ENCODE peak calls at places on chromosome 12, in four cellular contexts. K is tibial artery, B is lower lobe of right lung, Y is body of pancreas. J is an unnamed sample. For H3K9me3, the result is how much of the 10 kb centered on the place peaks cover.

GRCh38 chr12:27143676-27144075 is 61.3 kb upstream of the C12orf71 start:
- DNase-seq in K (no peak), B (no peak), Y (no peak), J (no peak)

GRCh38 chr12:119258149-119258548 is 76.4 kb upstream of the CCDC60 start:
- DNase-seq in K (no peak), B (no peak), Y (no peak), J (no peak)

GRCh38 chr12:128891856-128892255 is 38.6 kb downstream of the GLT1D1 start:
- DNase-seq in K (no peak), B (no peak), Y (no peak), J (no peak)

GRCh38 chr12:14394317-14395058 is 29.0 kb downstream of the ATF7IP start:
- DNase-seq in K (no peak), B (no peak), Y (peak), J (peak)

GRCh38 chr12:60106207-60106606 is 510.4 kb downstream of the SLC16A7 start:
- DNase-seq in K (no peak), B (no peak), Y (no peak), J (no peak)

GRCh38 chr12:90938451-90938850 is 16.5 kb downstream of the CCER1 start:
- DNase-seq in K (no peak), B (no peak), Y (no peak), J (no peak)

GRCh38 chr12:108840605-108841328 is 16.6 kb downstream of the SSH1 start:
- DNase-seq in K (no peak), B (peak), Y (no peak), J (peak)

GRCh38 chr12:98188649-98189048 is 326.7 kb upstream of the TMPO start:
- DNase-seq in K (no peak), B (no peak), Y (no peak), J (no peak)

GRCh38 chr12:75759842-75760260 is 248.4 kb upstream of the KRR1 start:
- DNase-seq in K (no peak), B (no peak), Y (no peak), J (no peak)

GRCh38 chr12:42741771-42742510 is 152.4 kb upstream of the PRICKLE1 start:
- DNase-seq in K (no peak), B (no peak), Y (no peak), J (peak)

GRCh38 chr12:123041042-123041531 is 60.6 kb downstream of the ARL6IP4 start:
- DNase-seq in K (no peak), B (no peak), Y (no peak), J (no peak)

DNA sequence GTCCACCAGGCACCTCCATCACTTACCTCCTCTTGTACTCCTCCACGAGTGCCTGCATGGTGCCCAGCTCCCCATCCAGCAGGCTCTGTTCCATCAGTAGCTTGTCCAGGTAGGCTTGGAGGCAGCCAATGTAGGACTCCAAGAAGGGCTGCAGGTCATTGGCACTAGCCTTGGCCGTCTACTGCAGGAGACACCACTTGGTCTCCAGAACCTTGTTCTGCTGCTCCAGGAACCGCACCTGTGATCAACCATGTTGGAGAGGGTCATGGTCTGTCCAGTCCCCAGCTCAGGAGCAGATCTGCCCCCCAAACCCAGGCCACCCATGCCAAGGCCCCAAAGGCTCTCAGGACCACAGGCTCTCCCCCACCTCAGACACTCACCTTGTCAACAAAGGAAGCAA is 23.9 kb downstream of the KRT76 start:
- DNase-seq in K (no peak), B (no peak), Y (no peak), J (no peak)
- H3K9me3 ChIP-seq in K (under half), B (under half), Y (under half), J (under half)

GRCh38 chr12:54412348-54412747 is 6.7 kb downstream of the ITGA5 start:
- DNase-seq in K (peak), B (no peak), Y (no peak), J (no peak)
- H3K4me3 ChIP-seq in K (peak), B (peak), Y (no peak), J (no peak)

GRCh38 chr12:38156497-38157245 is 159.9 kb upstream of the ALG10B start:
- DNase-seq in K (peak), B (no peak), Y (no peak), J (no peak)
- H3K9me3 ChIP-seq in K (under half), B (under half), Y (under half), J (under half)

DNA sequence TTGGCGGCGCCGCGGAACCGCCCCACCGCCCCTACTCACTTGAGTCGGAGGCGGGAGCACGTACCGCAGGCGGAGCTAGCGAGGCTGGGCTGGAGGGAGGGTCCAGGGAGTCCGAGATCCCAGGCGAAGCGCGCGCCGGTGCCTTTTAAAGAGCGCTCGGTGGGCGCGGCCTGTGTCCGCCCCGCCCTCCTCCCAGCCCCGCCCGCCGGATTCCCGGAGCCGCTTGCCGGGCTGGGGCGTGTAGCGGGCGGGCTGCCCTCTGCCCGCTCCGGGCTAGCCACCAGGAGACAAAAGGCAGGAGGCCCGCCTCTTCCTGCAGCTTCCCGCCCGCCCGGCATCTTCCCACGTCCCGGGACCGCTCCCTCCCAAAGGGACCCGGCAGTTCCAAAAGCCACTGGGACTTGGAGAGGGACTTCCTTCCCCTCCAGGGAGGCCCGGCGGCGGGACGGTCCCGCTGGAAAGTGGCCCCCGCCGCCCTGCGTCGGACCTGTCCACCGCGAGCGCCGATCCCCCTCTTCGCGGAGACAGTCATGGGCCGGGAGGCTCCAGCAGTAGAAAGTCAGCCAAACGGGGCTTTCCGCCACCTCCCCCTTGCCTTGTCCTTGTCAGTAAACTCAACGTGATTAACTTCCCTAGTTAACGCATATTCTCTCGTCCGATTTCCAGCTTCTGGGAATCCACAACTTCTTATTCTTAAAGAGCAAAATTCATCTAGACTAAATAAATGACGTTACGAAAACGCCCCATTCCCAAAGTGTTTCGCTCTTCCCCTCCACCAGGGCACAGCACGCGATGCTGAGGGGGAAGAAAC is at the start of gene CSRP2:
- DNase-seq in K (peak), B (peak), Y (peak), J (peak)
- H3K4me3 ChIP-seq in K (peak), B (peak), Y (peak), J (peak)

DNA sequence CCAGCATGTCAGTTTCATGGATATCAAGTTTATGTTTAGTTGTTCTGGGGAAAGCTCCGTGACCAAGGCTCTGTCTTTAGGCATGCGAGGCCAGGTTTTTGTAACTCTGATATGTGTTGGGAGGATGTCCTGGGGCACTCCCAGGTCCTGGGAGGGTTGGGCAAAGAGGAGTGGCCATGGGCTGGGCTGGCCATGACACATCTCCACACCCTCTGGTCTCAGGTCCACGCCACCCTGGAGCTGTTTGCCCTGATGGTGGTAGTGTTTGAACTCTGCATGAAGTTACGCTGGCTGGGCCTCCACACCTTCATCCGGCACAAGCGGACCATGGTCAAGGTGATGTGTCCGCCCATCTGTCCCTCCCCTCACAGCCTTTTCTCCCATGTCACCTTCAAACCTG is 46.4 kb downstream of the TPCN1 start:
- DNase-seq in K (no peak), B (no peak), Y (no peak), J (no peak)
- H3K9me3 ChIP-seq in K (under half), B (under half), Y (under half), J (under half)

DNA sequence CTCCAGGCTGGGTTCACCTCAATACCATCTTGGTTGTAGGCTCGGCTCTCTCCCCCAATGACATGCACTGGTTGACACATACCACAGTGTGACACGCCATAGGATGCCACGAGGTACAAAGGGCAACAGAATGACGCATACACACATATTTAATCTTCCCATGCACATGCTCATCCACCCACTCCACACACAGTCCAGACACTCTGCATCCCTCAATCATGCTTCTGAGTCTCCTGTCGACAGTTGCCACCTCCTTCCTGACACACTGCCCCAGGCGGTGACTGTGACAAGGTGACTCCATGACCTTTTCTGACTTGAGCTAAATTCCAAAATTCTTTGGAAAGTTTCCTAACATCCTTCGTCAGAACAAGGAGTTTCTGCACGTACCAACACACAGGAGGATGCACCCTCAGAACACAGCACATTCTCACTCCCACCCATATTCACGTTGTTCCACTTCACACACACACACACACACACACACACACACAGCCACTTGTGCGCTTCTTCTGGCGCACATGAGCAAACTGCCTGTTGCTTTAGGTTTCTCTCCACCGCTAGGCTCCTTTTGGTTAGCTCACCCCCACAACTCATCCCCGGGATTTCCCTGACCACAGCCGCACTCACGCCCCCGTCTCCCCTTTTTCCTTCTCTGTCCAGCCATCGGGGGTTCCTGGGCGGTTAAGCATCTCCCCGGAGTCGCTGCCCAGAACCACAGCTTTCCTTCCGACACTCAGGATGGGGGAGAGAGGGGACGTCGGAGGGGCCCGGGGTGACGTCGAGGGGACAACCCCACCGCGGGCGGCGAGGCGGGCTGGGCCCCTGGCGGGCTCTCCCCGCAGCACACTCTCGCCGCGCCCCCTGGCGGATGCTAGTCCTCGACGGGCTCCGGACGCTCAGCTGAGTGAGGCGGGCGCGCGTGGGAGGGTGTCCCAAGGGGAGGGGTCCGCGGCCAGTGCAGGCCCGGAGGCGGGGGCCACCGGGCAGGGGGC is 536 bp upstream of the WNT1 start:
- DNase-seq in K (no peak), B (peak), Y (peak), J (peak)
- H3K4me3 ChIP-seq in K (peak), B (peak), Y (no peak), J (no peak)

GRCh38 chr12:133107121-133107520 is 23.0 kb downstream of the ZNF891 start:
- DNase-seq in K (no peak), B (no peak), Y (no peak), J (no peak)
- H3K9me3 ChIP-seq in K (half or more), B (half or more), Y (under half), J (half or more)

GRCh38 chr12:96906498-96906848 is 584 bp upstream of the NEDD1 start:
- DNase-seq in K (no peak), B (no peak), Y (no peak), J (no peak)
- H3K4me3 ChIP-seq in K (peak), B (peak), Y (peak), J (peak)

GRCh38 chr12:133010657-133011297 is 24.6 kb downstream of the ZNF26 start:
- DNase-seq in K (no peak), B (no peak), Y (no peak), J (no peak)
- H3K9me3 ChIP-seq in K (half or more), B (half or more), Y (under half), J (half or more)